ENCODE peak calls at places on chromosomes 3 and 15, in nine cellular contexts. One of them, this sample, is unnamed.

GRCh38 chr15:47987908-47988532 is 132.8 kb upstream of the SLC24A5 start:
- DNase-seq in endothelial cell: peak; percentile 14
- DNase-seq in keratinocyte: no peak
- DNase-seq in endodermal cell: peak; percentile 58
- DNase-seq in Peyer's patch: no peak
- DNase-seq in PC-3: peak; percentile 60
- DNase-seq in activated naive CD4-positive, alpha-beta T cell: no peak
- DNase-seq in NCI-H774: peak; percentile 67
- DNase-seq in kidney glomerular epithelial cell: peak; percentile 73
- DNase-seq in this sample: no peak

GRCh38 chr3:79957066-79957465 is 189.3 kb upstream of the ROBO1 start:
- DNase-seq in endodermal cell: no peak
- DNase-seq in PC-3: no peak
- DNase-seq in NCI-H774: no peak
- DNase-seq in Peyer's patch: no peak
- DNase-seq in keratinocyte: no peak
- DNase-seq in endothelial cell: no peak
- DNase-seq in activated naive CD4-positive, alpha-beta T cell: no peak
- DNase-seq in kidney glomerular epithelial cell: no peak
- DNase-seq in this sample: no peak

GRCh38 chr3:151366993-151367392 is 17.6 kb downstream of the P2RY12 start:
- DNase-seq in endodermal cell: no peak
- DNase-seq in PC-3: no peak
- DNase-seq in kidney glomerular epithelial cell: no peak
- DNase-seq in endothelial cell: no peak
- DNase-seq in keratinocyte: no peak
- DNase-seq in NCI-H774: no peak
- DNase-seq in activated naive CD4-positive, alpha-beta T cell: no peak
- DNase-seq in Peyer's patch: no peak
- DNase-seq in this sample: no peak

GRCh38 chr15:57122080-57122845 is 203.8 kb downstream of the TCF12 start:
- DNase-seq in Peyer's patch: no peak
- DNase-seq in activated naive CD4-positive, alpha-beta T cell: no peak
- DNase-seq in NCI-H774: no peak
- DNase-seq in PC-3: no peak
- DNase-seq in endothelial cell: no peak
- DNase-seq in keratinocyte: no peak
- DNase-seq in endodermal cell: no peak
- DNase-seq in kidney glomerular epithelial cell: no peak
- DNase-seq in this sample: no peak

GRCh38 chr3:127632441-127632840 is 3.5 kb downstream of the PODXL2 start:
- DNase-seq in Peyer's patch: no peak
- DNase-seq in endothelial cell: no peak
- DNase-seq in endodermal cell: no peak
- DNase-seq in PC-3: no peak
- DNase-seq in activated naive CD4-positive, alpha-beta T cell: no peak
- DNase-seq in keratinocyte: no peak
- DNase-seq in kidney glomerular epithelial cell: no peak
- DNase-seq in NCI-H774: no peak
- DNase-seq in this sample: no peak

GRCh38 chr3:66572938-66573710 is 72.3 kb upstream of the LRIG1 start:
- DNase-seq in keratinocyte: no peak
- DNase-seq in Peyer's patch: no peak
- DNase-seq in endodermal cell: peak; percentile 95
- DNase-seq in PC-3: no peak
- DNase-seq in kidney glomerular epithelial cell: no peak
- DNase-seq in endothelial cell: peak; percentile 66
- DNase-seq in NCI-H774: no peak
- DNase-seq in activated naive CD4-positive, alpha-beta T cell: no peak
- DNase-seq in this sample: no peak

GRCh38 chr15:25481208-25481862 is 42.5 kb upstream of the UBE3A start:
- DNase-seq in NCI-H774: peak; percentile 54
- DNase-seq in kidney glomerular epithelial cell: no peak
- DNase-seq in Peyer's patch: no peak
- DNase-seq in activated naive CD4-positive, alpha-beta T cell: no peak
- DNase-seq in endothelial cell: peak; percentile 19
- DNase-seq in endodermal cell: peak; percentile 86
- DNase-seq in keratinocyte: no peak
- DNase-seq in PC-3: peak; percentile 12
- DNase-seq in this sample: no peak

GRCh38 chr3:66392512-66392911 is 108.3 kb downstream of the LRIG1 start:
- DNase-seq in PC-3: no peak
- DNase-seq in endothelial cell: no peak
- DNase-seq in Peyer's patch: no peak
- DNase-seq in activated naive CD4-positive, alpha-beta T cell: no peak
- DNase-seq in NCI-H774: no peak
- DNase-seq in endodermal cell: peak; percentile 6
- DNase-seq in kidney glomerular epithelial cell: no peak
- DNase-seq in keratinocyte: no peak
- DNase-seq in this sample: no peak

GRCh38 chr15:47607750-47608149 is 109.6 kb upstream of the SEMA6D start:
- DNase-seq in activated naive CD4-positive, alpha-beta T cell: no peak
- DNase-seq in endodermal cell: no peak
- DNase-seq in Peyer's patch: no peak
- DNase-seq in keratinocyte: no peak
- DNase-seq in NCI-H774: no peak
- DNase-seq in endothelial cell: no peak
- DNase-seq in kidney glomerular epithelial cell: no peak
- DNase-seq in PC-3: no peak
- DNase-seq in this sample: no peak

GRCh38 chr3:131142580-131142979 is 115.9 kb downstream of the NEK11 start:
- DNase-seq in NCI-H774: no peak
- DNase-seq in kidney glomerular epithelial cell: no peak
- DNase-seq in activated naive CD4-positive, alpha-beta T cell: no peak
- DNase-seq in endodermal cell: no peak
- DNase-seq in keratinocyte: no peak
- DNase-seq in endothelial cell: no peak
- DNase-seq in PC-3: peak; percentile 35
- DNase-seq in Peyer's patch: no peak
- DNase-seq in this sample: no peak

This sample was measured in GOT3.